ENCODE peak calls at places on chromosomes 11 and 22, in seven cellular contexts. One of them, this sample, is unnamed.

GRCh38 chr11:128981254-128981653 is 38.6 kb upstream of the TP53AIP1 start:
- DNase-seq in heart left ventricle: no peak
- DNase-seq in endothelial cell of umbilical vein: no peak
- DNase-seq in transverse colon: no peak
- DNase-seq in stomach: no peak
- DNase-seq in IMR-90: no peak
- DNase-seq in body of pancreas: no peak
- DNase-seq in this sample: no peak

GRCh38 chr11:102172127-102172848 is 62.0 kb downstream of the YAP1 start:
- DNase-seq in endothelial cell of umbilical vein: peak
- DNase-seq in transverse colon: no peak
- DNase-seq in stomach: no peak
- DNase-seq in heart left ventricle: no peak
- DNase-seq in IMR-90: peak
- DNase-seq in body of pancreas: no peak
- DNase-seq in this sample: no peak

GRCh38 chr11:107042748-107043147 is 24.5 kb upstream of the GUCY1A2 start:
- DNase-seq in endothelial cell of umbilical vein: no peak
- DNase-seq in IMR-90: no peak
- DNase-seq in body of pancreas: no peak
- DNase-seq in heart left ventricle: no peak
- DNase-seq in stomach: no peak
- DNase-seq in transverse colon: no peak
- DNase-seq in this sample: no peak

GRCh38 chr11:75775056-75775455 is 6.5 kb downstream of the DGAT2 start:
- DNase-seq in endothelial cell of umbilical vein: no peak
- DNase-seq in stomach: no peak
- DNase-seq in transverse colon: no peak
- DNase-seq in heart left ventricle: no peak
- DNase-seq in body of pancreas: no peak
- DNase-seq in IMR-90: no peak
- DNase-seq in this sample: no peak

GRCh38 chr22:27880778-27881394 is 38.2 kb downstream of the PITPNB start:
- DNase-seq in stomach: no peak
- DNase-seq in heart left ventricle: no peak
- DNase-seq in IMR-90: peak
- DNase-seq in body of pancreas: peak
- DNase-seq in endothelial cell of umbilical vein: peak
- DNase-seq in transverse colon: no peak
- DNase-seq in this sample: no peak

GRCh38 chr11:75476716-75477613 is 44.0 kb upstream of the KLHL35 start:
- DNase-seq in endothelial cell of umbilical vein: no peak
- DNase-seq in heart left ventricle: no peak
- DNase-seq in body of pancreas: peak
- DNase-seq in IMR-90: no peak
- DNase-seq in stomach: peak
- DNase-seq in transverse colon: no peak
- DNase-seq in this sample: no peak

GRCh38 chr22:50733521-50734342 is 4.3 kb upstream of the ACR start:
- DNase-seq in stomach: no peak
- DNase-seq in body of pancreas: peak
- DNase-seq in transverse colon: peak
- DNase-seq in IMR-90: peak
- DNase-seq in heart left ventricle: no peak
- DNase-seq in endothelial cell of umbilical vein: no peak
- DNase-seq in this sample: no peak

GRCh38 chr11:120931057-120931779 is 92.7 kb upstream of the TBCEL start:
- DNase-seq in stomach: no peak
- DNase-seq in endothelial cell of umbilical vein: no peak
- DNase-seq in heart left ventricle: no peak
- DNase-seq in transverse colon: no peak
- DNase-seq in body of pancreas: no peak
- DNase-seq in IMR-90: no peak
- DNase-seq in this sample: no peak

GRCh38 chr22:19121631-19122142 is 525 bp downstream of the DGCR2 start:
- DNase-seq in stomach: peak
- DNase-seq in endothelial cell of umbilical vein: peak
- DNase-seq in body of pancreas: peak
- DNase-seq in transverse colon: peak
- DNase-seq in IMR-90: peak
- DNase-seq in heart left ventricle: peak
- DNase-seq in this sample: peak

GRCh38 chr11:99968336-99968735 is 718.8 kb upstream of the ARHGAP42 start:
- DNase-seq in IMR-90: no peak
- DNase-seq in body of pancreas: no peak
- DNase-seq in stomach: no peak
- DNase-seq in transverse colon: no peak
- DNase-seq in endothelial cell of umbilical vein: no peak
- DNase-seq in heart left ventricle: no peak
- DNase-seq in this sample: no peak

GRCh38 chr11:5605849-5606248 is 9.4 kb downstream of the TRIM6 start:
- DNase-seq in IMR-90: peak
- DNase-seq in transverse colon: no peak
- DNase-seq in stomach: no peak
- DNase-seq in heart left ventricle: no peak
- DNase-seq in endothelial cell of umbilical vein: no peak
- DNase-seq in body of pancreas: no peak
- DNase-seq in this sample: peak

GRCh38 chr11:76219243-76219642 is 12.9 kb upstream of the WNT11 start:
- DNase-seq in IMR-90: no peak
- DNase-seq in body of pancreas: no peak
- DNase-seq in stomach: no peak
- DNase-seq in endothelial cell of umbilical vein: no peak
- DNase-seq in transverse colon: no peak
- DNase-seq in heart left ventricle: peak
- DNase-seq in this sample: no peak

GRCh38 chr11:82315093-82315492 is 418.6 kb downstream of the FAM181B start:
- DNase-seq in endothelial cell of umbilical vein: no peak
- DNase-seq in IMR-90: no peak
- DNase-seq in transverse colon: peak
- DNase-seq in body of pancreas: peak
- DNase-seq in stomach: no peak
- DNase-seq in heart left ventricle: no peak
- DNase-seq in this sample: no peak

DNA sequence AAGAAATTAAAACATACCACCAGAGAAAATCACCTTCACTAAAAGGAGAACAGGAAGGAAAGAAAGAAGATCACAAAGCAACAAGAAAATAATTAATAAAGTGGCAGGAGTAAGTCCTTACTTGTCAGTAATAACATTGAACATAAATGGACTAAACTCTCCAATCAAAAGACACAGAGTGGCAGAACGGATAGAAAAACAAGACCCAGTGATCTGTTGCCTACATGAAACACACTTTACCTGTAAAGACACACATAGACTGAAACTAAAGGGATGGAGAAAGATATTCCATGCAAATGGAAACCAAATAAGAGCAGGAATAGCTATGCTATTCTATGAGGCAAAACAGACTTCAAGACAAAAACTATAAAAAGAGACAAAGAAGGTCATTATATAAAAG is 25.9 kb downstream of the PLA2G6 start:
- DNase-seq in IMR-90: no peak
- DNase-seq in endothelial cell of umbilical vein: no peak
- DNase-seq in heart left ventricle: no peak
- DNase-seq in body of pancreas: no peak
- DNase-seq in stomach: no peak
- DNase-seq in transverse colon: no peak
- DNase-seq in this sample: no peak
- TF ChIP-seq POLR2A in IMR-90: no peak
- TF ChIP-seq POLR2A in endothelial cell of umbilical vein: no peak
- TF ChIP-seq POLR2A in heart left ventricle: no peak
- TF ChIP-seq POLR2A in body of pancreas: no peak
- TF ChIP-seq POLR2A in stomach: no peak
- TF ChIP-seq POLR2A in transverse colon: no peak
- TF ChIP-seq POLR2A in this sample: no peak

GRCh38 chr11:63023415-63023814 is 7.8 kb upstream of the SLC22A8 start:
- DNase-seq in IMR-90: no peak
- DNase-seq in transverse colon: no peak
- DNase-seq in stomach: no peak
- DNase-seq in endothelial cell of umbilical vein: no peak
- DNase-seq in body of pancreas: no peak
- DNase-seq in heart left ventricle: no peak
- DNase-seq in this sample: no peak
- TF ChIP-seq POLR2A in IMR-90: no peak
- TF ChIP-seq POLR2A in transverse colon: no peak
- TF ChIP-seq POLR2A in stomach: no peak
- TF ChIP-seq POLR2A in endothelial cell of umbilical vein: no peak
- TF ChIP-seq POLR2A in body of pancreas: no peak
- TF ChIP-seq POLR2A in heart left ventricle: no peak
- TF ChIP-seq POLR2A in this sample: no peak

GRCh38 chr11:65655570-65656332 is 7.0 kb downstream of the RELA start:
- DNase-seq in stomach: no peak
- DNase-seq in heart left ventricle: no peak
- DNase-seq in IMR-90: no peak
- DNase-seq in transverse colon: peak
- DNase-seq in body of pancreas: no peak
- DNase-seq in endothelial cell of umbilical vein: no peak
- DNase-seq in this sample: no peak
- TF ChIP-seq POLR2A in stomach: no peak
- TF ChIP-seq POLR2A in heart left ventricle: no peak
- TF ChIP-seq POLR2A in IMR-90: no peak
- TF ChIP-seq POLR2A in transverse colon: no peak
- TF ChIP-seq POLR2A in body of pancreas: no peak
- TF ChIP-seq POLR2A in endothelial cell of umbilical vein: no peak
- TF ChIP-seq POLR2A in this sample: no peak

GRCh38 chr11:66312549-66313320 is 4.1 kb downstream of the CD248 start:
- DNase-seq in IMR-90: peak
- DNase-seq in transverse colon: peak
- DNase-seq in body of pancreas: peak
- DNase-seq in stomach: peak
- DNase-seq in endothelial cell of umbilical vein: peak
- DNase-seq in heart left ventricle: peak
- DNase-seq in this sample: peak
- TF ChIP-seq POLR2A in IMR-90: peak
- TF ChIP-seq POLR2A in transverse colon: peak
- TF ChIP-seq POLR2A in body of pancreas: peak
- TF ChIP-seq POLR2A in stomach: no peak
- TF ChIP-seq POLR2A in endothelial cell of umbilical vein: no peak
- TF ChIP-seq POLR2A in heart left ventricle: peak
- TF ChIP-seq POLR2A in this sample: peak